ENCODE peak calls at places on chromosomes 7 and 10, in eight cellular contexts. One of them, this sample, is unnamed. For H3K36me3, the result is how much of the 10 kb centered on the place peaks cover.

GRCh38 chr10:122999347-122999746 is 9.2 kb downstream of the IKZF5 start:
- DNase-seq in fibroblast of lung: no peak
- DNase-seq in hepatocyte: no peak
- DNase-seq in GM06990: no peak
- DNase-seq in H7: no peak
- DNase-seq in HCT116: no peak
- DNase-seq in left ventricle myocardium inferior: no peak
- DNase-seq in transverse colon: no peak
- DNase-seq in this sample: no peak

GRCh38 chr7:78039791-78040776 is 241.5 kb downstream of the PHTF2 start:
- DNase-seq in left ventricle myocardium inferior: peak
- DNase-seq in fibroblast of lung: peak
- DNase-seq in GM06990: peak
- DNase-seq in hepatocyte: no peak
- DNase-seq in transverse colon: peak
- DNase-seq in H7: peak
- DNase-seq in HCT116: peak
- DNase-seq in this sample: no peak

GRCh38 chr10:69425513-69426298 is 9.0 kb upstream of the TACR2 start:
- DNase-seq in GM06990: no peak
- DNase-seq in hepatocyte: peak
- DNase-seq in fibroblast of lung: no peak
- DNase-seq in HCT116: no peak
- DNase-seq in left ventricle myocardium inferior: no peak
- DNase-seq in transverse colon: peak
- DNase-seq in H7: no peak
- DNase-seq in this sample: no peak

GRCh38 chr10:60394444-60394843 is 4.8 kb upstream of the ANK3 start:
- DNase-seq in fibroblast of lung: no peak
- DNase-seq in HCT116: no peak
- DNase-seq in H7: no peak
- DNase-seq in left ventricle myocardium inferior: no peak
- DNase-seq in hepatocyte: no peak
- DNase-seq in transverse colon: no peak
- DNase-seq in GM06990: no peak
- DNase-seq in this sample: no peak

GRCh38 chr7:7799138-7799537 is 80.7 kb upstream of the RPA3 start:
- DNase-seq in left ventricle myocardium inferior: no peak
- DNase-seq in hepatocyte: peak
- DNase-seq in transverse colon: no peak
- DNase-seq in fibroblast of lung: peak
- DNase-seq in GM06990: no peak
- DNase-seq in H7: no peak
- DNase-seq in HCT116: no peak
- DNase-seq in this sample: no peak

GRCh38 chr7:94397721-94398120 is 3.0 kb downstream of the COL1A2 start:
- DNase-seq in HCT116: no peak
- DNase-seq in GM06990: no peak
- DNase-seq in fibroblast of lung: no peak
- DNase-seq in left ventricle myocardium inferior: no peak
- DNase-seq in transverse colon: no peak
- DNase-seq in hepatocyte: no peak
- DNase-seq in H7: no peak
- DNase-seq in this sample: no peak

GRCh38 chr10:48343871-48344598 is 37.6 kb downstream of the MAPK8 start:
- DNase-seq in left ventricle myocardium inferior: no peak
- DNase-seq in transverse colon: no peak
- DNase-seq in hepatocyte: no peak
- DNase-seq in GM06990: no peak
- DNase-seq in HCT116: no peak
- DNase-seq in fibroblast of lung: no peak
- DNase-seq in H7: no peak
- DNase-seq in this sample: no peak

GRCh38 chr10:43190775-43191174 is 52.5 kb downstream of the CSGALNACT2 start:
- DNase-seq in fibroblast of lung: no peak
- DNase-seq in H7: no peak
- DNase-seq in left ventricle myocardium inferior: no peak
- DNase-seq in transverse colon: no peak
- DNase-seq in hepatocyte: no peak
- DNase-seq in GM06990: no peak
- DNase-seq in HCT116: no peak
- DNase-seq in this sample: no peak

GRCh38 chr10:129970404-129971364 is 6.6 kb upstream of the EBF3 start:
- DNase-seq in H7: peak
- DNase-seq in hepatocyte: no peak
- DNase-seq in transverse colon: no peak
- DNase-seq in left ventricle myocardium inferior: no peak
- DNase-seq in HCT116: no peak
- DNase-seq in fibroblast of lung: no peak
- DNase-seq in GM06990: no peak
- DNase-seq in this sample: no peak

GRCh38 chr10:91140995-91141549 is 79.4 kb upstream of the PCGF5 start:
- DNase-seq in transverse colon: no peak
- DNase-seq in H7: no peak
- DNase-seq in left ventricle myocardium inferior: no peak
- DNase-seq in fibroblast of lung: no peak
- DNase-seq in GM06990: no peak
- DNase-seq in HCT116: no peak
- DNase-seq in hepatocyte: no peak
- DNase-seq in this sample: no peak

GRCh38 chr7:112144284-112145059 is 61.7 kb downstream of the DOCK4 start:
- DNase-seq in transverse colon: no peak
- DNase-seq in left ventricle myocardium inferior: no peak
- DNase-seq in HCT116: no peak
- DNase-seq in fibroblast of lung: peak
- DNase-seq in GM06990: no peak
- DNase-seq in H7: no peak
- DNase-seq in hepatocyte: no peak
- DNase-seq in this sample: no peak

GRCh38 chr7:87517136-87517805 is 41.8 kb upstream of the ABCB4 start:
- DNase-seq in transverse colon: no peak
- DNase-seq in hepatocyte: no peak
- DNase-seq in left ventricle myocardium inferior: no peak
- DNase-seq in H7: no peak
- DNase-seq in HCT116: no peak
- DNase-seq in GM06990: no peak
- DNase-seq in fibroblast of lung: no peak
- DNase-seq in this sample: no peak

GRCh38 chr10:21279217-21279575 is 246.3 kb downstream of the SKIDA1 start:
- DNase-seq in fibroblast of lung: no peak
- DNase-seq in H7: no peak
- DNase-seq in HCT116: no peak
- DNase-seq in GM06990: no peak
- DNase-seq in hepatocyte: no peak
- DNase-seq in left ventricle myocardium inferior: no peak
- DNase-seq in transverse colon: no peak
- DNase-seq in this sample: no peak

GRCh38 chr10:36766921-36767320 is 358.5 kb upstream of the ANKRD30A start:
- DNase-seq in transverse colon: no peak
- DNase-seq in HCT116: no peak
- DNase-seq in left ventricle myocardium inferior: no peak
- DNase-seq in fibroblast of lung: no peak
- DNase-seq in hepatocyte: no peak
- DNase-seq in H7: no peak
- DNase-seq in GM06990: no peak
- DNase-seq in this sample: no peak

GRCh38 chr7:107593025-107593410 is 13.0 kb downstream of the BCAP29 start:
- DNase-seq in left ventricle myocardium inferior: no peak
- DNase-seq in HCT116: no peak
- DNase-seq in hepatocyte: no peak
- DNase-seq in transverse colon: no peak
- DNase-seq in GM06990: no peak
- DNase-seq in fibroblast of lung: no peak
- DNase-seq in H7: no peak
- DNase-seq in this sample: no peak

GRCh38 chr7:90495241-90495640 is 25.8 kb downstream of the PTTG1IP2 start:
- DNase-seq in left ventricle myocardium inferior: no peak
- DNase-seq in H7: no peak
- DNase-seq in fibroblast of lung: no peak
- DNase-seq in HCT116: no peak
- DNase-seq in hepatocyte: no peak
- DNase-seq in GM06990: no peak
- DNase-seq in transverse colon: no peak
- DNase-seq in this sample: no peak

GRCh38 chr10:72126184-72126871 is 38.0 kb upstream of the SPOCK2 start:
- DNase-seq in transverse colon: no peak
- DNase-seq in fibroblast of lung: peak
- DNase-seq in GM06990: no peak
- DNase-seq in left ventricle myocardium inferior: no peak
- DNase-seq in hepatocyte: peak
- DNase-seq in H7: peak
- DNase-seq in HCT116: peak
- DNase-seq in this sample: no peak

GRCh38 chr7:21912305-21912704 is 33.4 kb downstream of the CDCA7L start:
- DNase-seq in HCT116: no peak
- DNase-seq in fibroblast of lung: peak
- DNase-seq in GM06990: no peak
- DNase-seq in hepatocyte: no peak
- DNase-seq in H7: no peak
- DNase-seq in transverse colon: no peak
- DNase-seq in left ventricle myocardium inferior: peak
- DNase-seq in this sample: no peak

GRCh38 chr7:90689256-90689655 is 93.1 kb downstream of the CDK14 start:
- DNase-seq in fibroblast of lung: no peak
- DNase-seq in hepatocyte: no peak
- DNase-seq in HCT116: no peak
- DNase-seq in H7: no peak
- DNase-seq in left ventricle myocardium inferior: no peak
- DNase-seq in transverse colon: no peak
- DNase-seq in GM06990: no peak
- DNase-seq in this sample: no peak

GRCh38 chr10:5557799-5558771 is 33.3 kb downstream of the CALML3 start:
- DNase-seq in left ventricle myocardium inferior: no peak
- DNase-seq in H7: peak
- DNase-seq in fibroblast of lung: no peak
- DNase-seq in hepatocyte: no peak
- DNase-seq in HCT116: no peak
- DNase-seq in transverse colon: no peak
- DNase-seq in GM06990: no peak
- DNase-seq in this sample: no peak

GRCh38 chr7:80918909-80919721 is at the start of gene SEMA3C:
- DNase-seq in hepatocyte: peak
- DNase-seq in H7: peak
- DNase-seq in left ventricle myocardium inferior: peak
- DNase-seq in transverse colon: peak
- DNase-seq in GM06990: peak
- DNase-seq in fibroblast of lung: peak
- DNase-seq in HCT116: peak
- DNase-seq in this sample: peak

GRCh38 chr10:31678139-31678536 is 250.5 kb downstream of the ARHGAP12 start:
- DNase-seq in HCT116: no peak
- DNase-seq in transverse colon: no peak
- DNase-seq in left ventricle myocardium inferior: peak
- DNase-seq in H7: no peak
- DNase-seq in GM06990: no peak
- DNase-seq in hepatocyte: no peak
- DNase-seq in fibroblast of lung: no peak
- DNase-seq in this sample: no peak
- H3K36me3 ChIP-seq in HCT116: under half
- H3K36me3 ChIP-seq in transverse colon: under half
- H3K36me3 ChIP-seq in left ventricle myocardium inferior: under half
- H3K36me3 ChIP-seq in H7: under half
- H3K36me3 ChIP-seq in GM06990: under half
- H3K36me3 ChIP-seq in hepatocyte: under half
- H3K36me3 ChIP-seq in fibroblast of lung: under half
- H3K36me3 ChIP-seq in this sample: under half

DNA sequence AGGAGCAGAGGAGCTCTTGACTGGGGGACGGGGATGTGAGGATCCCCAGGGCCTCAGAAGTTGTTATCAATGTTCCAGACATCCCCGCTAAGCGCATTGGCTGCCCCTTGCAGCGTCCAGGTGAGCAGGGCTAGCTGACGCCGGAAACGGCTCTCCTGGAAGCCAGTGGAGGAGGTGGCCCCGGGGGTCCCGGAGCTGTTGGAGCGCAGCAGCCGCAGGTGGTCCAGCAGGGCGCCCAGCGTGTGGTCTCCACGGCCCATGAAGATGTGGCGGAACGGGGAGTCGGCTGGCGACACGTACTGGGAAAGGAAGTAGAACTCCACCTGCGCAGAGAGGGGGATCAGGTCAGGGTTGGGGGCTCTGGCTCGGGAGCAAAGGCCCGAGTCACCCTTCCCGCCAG is 8.5 kb downstream of the MOSPD3 start:
- DNase-seq in GM06990: no peak
- DNase-seq in left ventricle myocardium inferior: no peak
- DNase-seq in transverse colon: no peak
- DNase-seq in fibroblast of lung: no peak
- DNase-seq in H7: no peak
- DNase-seq in HCT116: no peak
- DNase-seq in hepatocyte: no peak
- DNase-seq in this sample: no peak
- H3K36me3 ChIP-seq in GM06990: under half
- H3K36me3 ChIP-seq in left ventricle myocardium inferior: under half
- H3K36me3 ChIP-seq in transverse colon: under half
- H3K36me3 ChIP-seq in fibroblast of lung: under half
- H3K36me3 ChIP-seq in H7: under half
- H3K36me3 ChIP-seq in HCT116: under half
- H3K36me3 ChIP-seq in hepatocyte: under half
- H3K36me3 ChIP-seq in this sample: under half

DNA sequence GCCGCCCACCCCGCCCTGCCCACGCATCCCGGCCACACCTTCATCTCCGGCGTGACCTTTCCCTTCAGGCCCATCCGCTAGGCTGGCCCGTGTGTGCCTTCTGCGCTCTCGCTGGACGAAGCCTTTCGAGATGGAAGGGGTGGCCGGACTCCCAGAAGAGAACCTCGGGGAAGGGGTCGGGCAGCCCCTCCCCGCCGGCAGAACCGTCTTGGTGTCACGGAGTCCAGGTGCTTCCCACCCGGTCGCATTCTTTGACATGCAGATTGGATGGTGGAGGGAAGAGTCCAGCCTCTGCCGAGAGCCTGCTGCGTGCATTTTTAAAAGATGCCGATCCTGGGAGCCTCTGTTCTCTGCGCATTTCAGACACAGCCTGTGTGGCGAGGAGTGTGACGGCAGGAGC is 7.3 kb upstream of the ZNF853 start:
- DNase-seq in fibroblast of lung: no peak
- DNase-seq in transverse colon: no peak
- DNase-seq in left ventricle myocardium inferior: no peak
- DNase-seq in hepatocyte: no peak
- DNase-seq in GM06990: no peak
- DNase-seq in HCT116: no peak
- DNase-seq in H7: peak
- DNase-seq in this sample: no peak
- H3K36me3 ChIP-seq in fibroblast of lung: under half
- H3K36me3 ChIP-seq in transverse colon: under half
- H3K36me3 ChIP-seq in left ventricle myocardium inferior: under half
- H3K36me3 ChIP-seq in hepatocyte: under half
- H3K36me3 ChIP-seq in GM06990: under half
- H3K36me3 ChIP-seq in HCT116: under half
- H3K36me3 ChIP-seq in H7: under half
- H3K36me3 ChIP-seq in this sample: under half

DNA sequence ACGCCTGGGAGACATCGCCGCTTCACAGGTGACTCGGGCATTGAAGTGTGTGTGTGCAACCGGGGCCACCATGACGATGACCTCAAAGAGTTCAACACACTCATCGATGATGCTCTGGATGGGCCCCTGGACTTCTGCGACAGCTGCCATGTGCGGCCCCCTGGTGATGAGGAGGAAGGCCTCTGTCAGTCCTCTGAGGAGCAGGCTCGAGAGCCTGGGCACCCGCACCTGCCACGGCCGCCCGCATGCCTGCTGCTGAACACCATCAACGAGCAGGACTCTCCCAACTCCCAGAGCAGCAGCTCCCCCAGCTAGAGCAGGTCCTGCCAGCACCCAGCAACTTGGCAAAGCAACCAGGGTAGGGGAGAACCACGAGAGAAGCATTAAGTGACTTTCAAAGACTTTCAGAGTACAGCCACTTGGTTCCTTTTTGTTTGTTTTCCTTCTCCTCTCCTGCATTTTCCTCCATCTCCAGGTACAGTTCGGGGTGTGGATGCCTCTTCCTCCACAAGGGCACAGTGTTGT is 24.1 kb downstream of the CYP17A1 start:
- DNase-seq in hepatocyte: no peak
- DNase-seq in transverse colon: no peak
- DNase-seq in HCT116: no peak
- DNase-seq in left ventricle myocardium inferior: no peak
- DNase-seq in GM06990: no peak
- DNase-seq in fibroblast of lung: no peak
- DNase-seq in H7: no peak
- DNase-seq in this sample: no peak
- H3K36me3 ChIP-seq in hepatocyte: under half
- H3K36me3 ChIP-seq in transverse colon: under half
- H3K36me3 ChIP-seq in HCT116: under half
- H3K36me3 ChIP-seq in left ventricle myocardium inferior: under half
- H3K36me3 ChIP-seq in GM06990: under half
- H3K36me3 ChIP-seq in fibroblast of lung: under half
- H3K36me3 ChIP-seq in H7: under half
- H3K36me3 ChIP-seq in this sample: under half